ENCODE peak calls at places on chromosomes 11 and 22, in seven cellular contexts. B is dermis blood vessel endothelial cell, I is nephron progenitor cell, E is T follicular helper cell, Z is NAMALWA, K is lung, W is HTR-8/SVneo. J is an unnamed sample.
A peak's percentile ranks its signal among the peaks of the same experiment; 100 is the strongest.

GRCh38 chr22:43270314-43270908 is 72.8 kb downstream of the SCUBE1 start:
- DNase-seq in E (no peak), Z (peak; percentile 24), B (peak; percentile 43), W (no peak), K (no peak), I (no peak), J (peak; percentile 14)

GRCh38 chr22:36221799-36222751 is 17.3 kb downstream of the APOL2 start:
- DNase-seq in I (peak; percentile 60), B (peak; percentile 76), W (peak; percentile 14), E (peak; percentile 31), K (peak; percentile 67), Z (peak; percentile 60), J (peak; percentile 78)

GRCh38 chr11:1655168-1656060 is 25.8 kb downstream of the KRTAP5-5 start:
- DNase-seq in E (no peak), K (no peak), I (no peak), W (no peak), Z (no peak), B (no peak), J (no peak)

GRCh38 chr11:129573161-129573560 is 197.5 kb downstream of the BARX2 start:
- DNase-seq in I (no peak), B (no peak), E (no peak), Z (no peak), K (peak; percentile 18), W (no peak), J (no peak)

GRCh38 chr22:23712256-23712655 is 21.4 kb downstream of the RGL4 start:
- DNase-seq in W (no peak), Z (no peak), B (no peak), I (no peak), E (no peak), K (no peak), J (peak; percentile 25)

GRCh38 chr11:122215244-122215992 is 99.4 kb upstream of the BLID start:
- DNase-seq in W (peak; percentile 81), K (peak; percentile 58), B (peak; percentile 80), E (no peak), Z (peak; percentile 54), I (peak; percentile 80), J (peak; percentile 92)

GRCh38 chr11:3154001-3154599 is 11.0 kb downstream of the OSBPL5 start:
- DNase-seq in Z (no peak), I (peak; percentile 22), E (no peak), W (no peak), K (no peak), B (no peak), J (no peak)

GRCh38 chr11:66203847-66204246 is 64.6 kb upstream of the RAB1B start:
- DNase-seq in K (no peak), Z (no peak), B (no peak), I (no peak), E (no peak), W (no peak), J (no peak)

GRCh38 chr11:34921156-34921555 is 4.7 kb downstream of the PDHX start:
- DNase-seq in B (no peak), K (no peak), E (no peak), Z (no peak), W (no peak), I (no peak), J (no peak)

GRCh38 chr11:103109818-103110388 is 677 bp downstream of the DYNC2H1 start:
- DNase-seq in K (no peak), I (peak; percentile 19), W (no peak), E (no peak), B (no peak), Z (no peak), J (no peak)

GRCh38 chr11:47714554-47715081 is 551 bp downstream of the AGBL2 start:
- DNase-seq in I (no peak), W (no peak), K (peak; percentile 29), Z (peak; percentile 19), E (no peak), B (no peak), J (peak; percentile 30)

GRCh38 chr22:35835998-35836691 is 118.5 kb downstream of the APOL5 start:
- DNase-seq in I (no peak), Z (no peak), W (peak; percentile 41), K (peak; percentile 64), E (no peak), B (peak; percentile 77), J (peak; percentile 64)

GRCh38 chr11:35347921-35348331 is 71.4 kb downstream of the SLC1A2 start:
- DNase-seq in B (no peak), K (no peak), Z (no peak), W (no peak), I (no peak), E (no peak), J (no peak)

GRCh38 chr11:33151411-33151810 is 9.9 kb downstream of the CSTF3 start:
- DNase-seq in B (peak; percentile 67), E (no peak), K (no peak), Z (no peak), W (no peak), I (no peak), J (no peak)

GRCh38 chr11:369336-370018 is at the start of gene B4GALNT4:
- DNase-seq in W (no peak), Z (no peak), K (no peak), I (peak; percentile 75), B (peak; percentile 15), E (peak; percentile 37), J (no peak)

GRCh38 chr22:36327922-36328551 is 59.7 kb downstream of the MYH9 start:
- DNase-seq in Z (no peak), W (no peak), B (peak; percentile 73), I (no peak), K (no peak), E (no peak), J (no peak)

GRCh38 chr11:95559899-95560298 is 229.7 kb downstream of the FAM76B start:
- DNase-seq in W (no peak), E (no peak), B (no peak), Z (no peak), K (no peak), I (no peak), J (no peak)

GRCh38 chr11:124846058-124846719 is 19.0 kb upstream of the ROBO3 start:
- DNase-seq in W (no peak), B (no peak), K (no peak), I (no peak), Z (no peak), E (no peak), J (no peak)

GRCh38 chr11:43930868-43931716 is 11.3 kb upstream of the C11orf96 start:
- DNase-seq in I (no peak), W (no peak), B (peak; percentile 85), E (no peak), Z (no peak), K (no peak), J (no peak)

GRCh38 chr11:110951041-110951440 is 238.8 kb upstream of the ARHGAP20 start:
- DNase-seq in Z (no peak), E (no peak), W (no peak), K (no peak), I (no peak), B (no peak), J (no peak)

GRCh38 chr11:69101100-69101791 is 52.5 kb downstream of the TPCN2 start:
- DNase-seq in K (peak; percentile 83), E (peak; percentile 67), Z (peak; percentile 67), B (peak; percentile 83), I (peak; percentile 84), W (peak; percentile 95), J (peak; percentile 94)

GRCh38 chr11:100719362-100719761 is 32.3 kb downstream of the ARHGAP42 start:
- DNase-seq in E (no peak), I (no peak), B (peak; percentile 70), K (no peak), Z (no peak), W (no peak), J (no peak)

GRCh38 chr11:35683728-35684339 is 21.3 kb downstream of the TRIM44 start:
- DNase-seq in Z (no peak), K (no peak), I (no peak), B (no peak), E (no peak), W (no peak), J (no peak)

GRCh38 chr11:126637800-126638175 is 282.3 kb downstream of the ST3GAL4 start:
- DNase-seq in Z (no peak), W (no peak), K (no peak), I (no peak), E (no peak), B (no peak), J (no peak)

GRCh38 chr11:44916797-44917196 is 33.9 kb downstream of the TP53I11 start:
- DNase-seq in I (no peak), B (no peak), E (no peak), K (no peak), W (no peak), Z (no peak), J (peak; percentile 43)

GRCh38 chr22:46147471-46148267 is 2.7 kb upstream of the PPARA start:
- DNase-seq in K (no peak), Z (no peak), B (no peak), W (no peak), I (no peak), E (no peak), J (no peak)

GRCh38 chr11:69444381-69445130 is 36.9 kb upstream of the LINC01488 start:
- DNase-seq in K (peak; percentile 87), W (peak; percentile 54), E (no peak), I (peak; percentile 60), B (peak; percentile 58), Z (no peak), J (peak; percentile 83)

GRCh38 chr11:64113462-64113780 is 52.5 kb downstream of the MACROD1 start:
- DNase-seq in W (no peak), B (no peak), E (no peak), K (no peak), Z (no peak), I (no peak), J (no peak)

GRCh38 chr11:61369372-61370348 is 7.5 kb downstream of the TMEM138 start:
- DNase-seq in Z (no peak), B (no peak), I (no peak), W (no peak), K (peak; percentile 45), E (no peak), J (no peak)

GRCh38 chr22:32920032-32920628 is 118.6 kb downstream of the TIMP3 start:
- DNase-seq in Z (no peak), B (no peak), K (peak; percentile 44), E (no peak), I (no peak), W (no peak), J (no peak)

GRCh38 chr11:128904303-128904871 is 13.2 kb downstream of the KCNJ5 start:
- DNase-seq in Z (no peak), I (no peak), E (no peak), W (peak; percentile 9), B (no peak), K (no peak), J (no peak)

GRCh38 chr11:35324981-35325380 is 94.4 kb downstream of the SLC1A2 start:
- DNase-seq in Z (no peak), W (no peak), B (no peak), I (no peak), K (no peak), E (no peak), J (no peak)

GRCh38 chr11:46896719-46897406 is 21.5 kb downstream of the LRP4 start:
- DNase-seq in K (no peak), Z (peak; percentile 72), E (no peak), B (peak; percentile 65), I (no peak), W (peak; percentile 32), J (peak; percentile 86)

GRCh38 chr11:9137293-9138132 is 46.1 kb upstream of the SCUBE2 start:
- DNase-seq in Z (peak; percentile 74), I (peak; percentile 82), W (peak; percentile 73), K (peak; percentile 80), E (peak; percentile 38), B (peak; percentile 88), J (peak; percentile 84)

GRCh38 chr11:57514538-57515331 is 767 bp downstream of the SLC43A1 start:
- DNase-seq in E (peak; percentile 15), B (peak; percentile 33), Z (peak; percentile 62), W (no peak), I (peak; percentile 61), K (peak; percentile 62), J (peak; percentile 64)

GRCh38 chr11:67126986-67127385 is 7.9 kb downstream of the KDM2A start:
- DNase-seq in K (no peak), E (no peak), W (no peak), I (no peak), B (no peak), Z (no peak), J (no peak)